ENCODE peak calls at places on chromosomes 4 and X, in eight cellular contexts. J, C, I, Y, T, G, N and K are unnamed samples.

GRCh38 chr4:100826808-100827548 is 309.2 kb upstream of the EMCN start:
- DNase-seq in Y (no peak), N (no peak), I (no peak), C (no peak), J (no peak), T (no peak), G (no peak), K (no peak)

GRCh38 chr4:118280501-118281218 is 72.1 kb downstream of the PRSS12 start:
- DNase-seq in N (peak), J (peak), T (peak), C (peak), G (no peak), Y (peak), I (no peak), K (no peak)

GRCh38 chr4:5124876-5125275 is 73.6 kb downstream of the STK32B start:
- DNase-seq in T (no peak), Y (no peak), G (no peak), J (no peak), N (no peak), C (no peak), I (no peak), K (no peak)

GRCh38 chr4:41505161-41505653 is 32.8 kb upstream of the LIMCH1 start:
- DNase-seq in T (no peak), I (peak), Y (no peak), J (peak), G (no peak), N (no peak), C (no peak), K (peak)

GRCh38 chrX:149272690-149273463 is 232.2 kb downstream of the IDS start:
- DNase-seq in G (no peak), N (no peak), I (no peak), J (no peak), C (no peak), Y (no peak), T (no peak), K (no peak)

GRCh38 chr4:159341486-159341885 is 238.6 kb downstream of the RAPGEF2 start:
- DNase-seq in J (no peak), T (no peak), N (peak), C (no peak), G (no peak), I (no peak), Y (no peak), K (no peak)

GRCh38 chr4:147957446-147957845 is 225.6 kb downstream of the ARHGAP10 start:
- DNase-seq in Y (no peak), J (no peak), N (no peak), G (no peak), T (no peak), I (no peak), C (no peak), K (no peak)

GRCh38 chr4:23298371-23298770 is 591.5 kb downstream of the PPARGC1A start:
- DNase-seq in C (no peak), G (no peak), T (no peak), N (no peak), J (no peak), Y (no peak), I (no peak), K (no peak)

GRCh38 chr4:21470531-21470930 is 478.0 kb downstream of the KCNIP4 start:
- DNase-seq in I (no peak), Y (no peak), N (no peak), G (no peak), C (no peak), T (no peak), J (peak), K (no peak)

GRCh38 chr4:726235-726787 is 20.7 kb downstream of the PCGF3 start:
- DNase-seq in J (no peak), G (no peak), Y (no peak), I (no peak), C (no peak), T (no peak), N (peak), K (no peak)

GRCh38 chr4:6781113-6781512 is 1.4 kb upstream of the KIAA0232 start:
- DNase-seq in T (peak), Y (no peak), G (peak), N (no peak), C (no peak), J (no peak), I (peak), K (no peak)

GRCh38 chrX:119682019-119682989 is 10.7 kb downstream of the SEPTIN6 start:
- DNase-seq in G (no peak), J (no peak), N (no peak), T (no peak), Y (peak), C (no peak), I (no peak), K (no peak)

GRCh38 chrX:13506574-13506973 is 62.8 kb upstream of the EGFL6 start:
- DNase-seq in I (no peak), J (peak), G (peak), C (peak), Y (peak), T (peak), N (peak), K (no peak)

GRCh38 chr4:10721616-10722015 is 37.0 kb upstream of the CLNK start:
- DNase-seq in Y (no peak), N (no peak), T (no peak), J (no peak), I (no peak), G (no peak), C (no peak), K (no peak)

DNA sequence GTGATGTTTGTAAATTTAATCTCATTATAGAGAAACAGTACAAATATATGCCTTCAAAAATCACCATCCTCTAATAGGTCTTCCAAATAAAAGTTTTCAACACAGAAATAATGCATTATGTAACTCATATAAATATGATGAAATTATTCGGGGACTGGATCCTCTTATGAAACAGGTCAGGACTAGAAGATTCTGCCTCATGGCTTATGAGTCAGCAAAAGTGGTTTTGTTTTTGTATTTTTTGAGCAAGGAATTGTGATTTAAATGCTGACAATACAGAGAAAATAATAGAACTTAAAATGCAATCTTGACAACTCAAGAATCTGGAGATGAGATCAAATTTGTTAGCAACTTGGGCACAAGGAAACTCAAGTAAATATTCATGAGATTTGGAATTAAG is 179.7 kb upstream of the NDP start:
- DNase-seq in N (peak), Y (no peak), I (no peak), G (no peak), T (no peak), C (no peak), J (no peak), K (no peak)
- H3K27ac ChIP-seq in N (no peak), Y (no peak), I (no peak), G (no peak), T (no peak), C (no peak), J (no peak), K (no peak)

DNA sequence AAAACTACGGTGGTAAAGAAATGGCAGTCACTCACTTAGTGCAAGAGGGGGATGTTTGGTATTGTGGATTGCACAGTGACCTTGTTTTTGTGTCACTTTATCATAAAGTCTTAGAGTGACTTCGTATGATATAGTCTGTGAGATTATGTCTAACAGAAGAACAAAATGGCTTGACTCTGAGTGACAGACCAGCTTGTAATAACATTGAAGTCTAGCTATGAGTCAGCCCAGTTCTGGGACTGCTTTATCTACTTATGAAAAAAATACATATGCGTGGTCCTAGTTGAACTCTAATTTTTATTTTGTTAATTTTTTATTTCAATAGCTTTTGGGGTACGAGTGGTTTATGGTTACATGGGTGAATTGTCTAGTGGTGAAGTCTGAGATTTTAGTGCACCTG is 20.0 kb downstream of the DCLK2 start:
- DNase-seq in C (no peak), N (peak), G (no peak), J (no peak), T (no peak), I (no peak), Y (no peak), K (no peak)
- H3K27ac ChIP-seq in C (no peak), N (no peak), G (no peak), J (peak), T (no peak), I (peak), Y (no peak), K (peak)

GRCh38 chr4:176549161-176549865 is 229.5 kb downstream of the SPCS3 start:
- DNase-seq in J (no peak), I (no peak), C (no peak), Y (no peak), G (no peak), T (no peak), N (peak), K (no peak)

GRCh38 chr4:176545886-176546285 is 226.1 kb downstream of the SPCS3 start:
- DNase-seq in G (no peak), T (no peak), Y (no peak), C (no peak), J (no peak), I (no peak), N (peak), K (no peak)

GRCh38 chr4:176548571-176548970 is 228.8 kb downstream of the SPCS3 start:
- DNase-seq in Y (no peak), T (no peak), G (no peak), I (no peak), C (no peak), J (no peak), N (peak), K (no peak)

GRCh38 chr4:176547005-176547404 is 227.2 kb downstream of the SPCS3 start:
- DNase-seq in T (no peak), G (no peak), J (no peak), C (no peak), I (no peak), N (peak), Y (no peak), K (no peak)
- H3K27ac ChIP-seq in T (no peak), G (no peak), J (peak), C (no peak), I (no peak), N (no peak), Y (no peak), K (no peak)

GRCh38 chr4:56653461-56654237 is 27.4 kb downstream of the HOPX start:
- DNase-seq in G (no peak), I (no peak), N (no peak), Y (peak), J (no peak), C (no peak), T (peak), K (no peak)
- H3K27ac ChIP-seq in G (no peak), I (no peak), N (no peak), Y (no peak), J (no peak), C (no peak), T (peak), K (no peak)

DNA sequence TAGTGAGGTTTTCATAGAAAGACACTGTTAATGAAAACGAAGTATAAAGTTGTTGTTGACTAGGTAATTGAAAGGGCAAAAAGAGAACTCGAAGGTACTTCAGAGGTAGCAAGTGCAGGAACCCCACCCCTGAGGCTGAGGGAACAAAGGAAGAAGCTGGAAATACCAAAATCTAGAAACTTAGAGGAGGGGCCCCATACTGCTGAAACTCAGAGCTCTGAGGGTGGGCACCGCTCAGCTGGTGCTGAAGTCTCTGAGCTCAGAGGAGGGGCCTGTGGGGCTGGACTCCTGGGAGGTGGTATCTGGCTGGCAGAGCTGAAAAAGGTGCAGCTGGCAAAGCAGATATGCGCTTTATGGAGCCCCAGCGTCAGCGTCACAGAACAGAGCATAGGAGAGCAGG is 152.1 kb upstream of the RPS6KA3 start:
- DNase-seq in G (no peak), Y (no peak), T (no peak), N (no peak), J (no peak), C (no peak), I (no peak), K (no peak)
- H3K27ac ChIP-seq in G (no peak), Y (peak), T (no peak), N (no peak), J (no peak), C (no peak), I (no peak), K (no peak)

GRCh38 chrX:19912-20571 is 261.1 kb upstream of the PLCXD1 start:
- DNase-seq in N (no peak), J (peak), C (peak), G (no peak), Y (no peak), T (peak), I (no peak), K (no peak)
- H3K27ac ChIP-seq in N (no peak), J (no peak), C (no peak), G (no peak), Y (no peak), T (no peak), I (no peak), K (no peak)